ENCODE peak calls at places on chromosomes 4 and X, in seven cellular contexts. I is suprapubic skin, E is ovary, T is sigmoid colon, Y is SK-N-SH, U is transverse colon, S is H1. P is an unnamed sample.

GRCh38 chr4:140363558-140363957 is 9.9 kb upstream of the SCOC start:
- DNase-seq in E (no peak), T (no peak), U (no peak), Y (peak), I (no peak), S (no peak), P (no peak)

GRCh38 chr4:182185491-182185890 is 57.7 kb upstream of the TENM3 start:
- DNase-seq in E (no peak), I (no peak), Y (no peak), T (no peak), U (no peak), S (no peak), P (no peak)

GRCh38 chr4:161393614-161394013 is 770.2 kb downstream of the FSTL5 start:
- DNase-seq in I (no peak), S (no peak), E (no peak), Y (no peak), U (no peak), T (no peak), P (no peak)

GRCh38 chr4:4386736-4387392 is at the start of gene NSG1:
- DNase-seq in S (peak), E (peak), T (no peak), U (no peak), Y (no peak), I (no peak), P (no peak)

GRCh38 chr4:15436515-15436914 is 8.7 kb downstream of the C1QTNF7 start:
- DNase-seq in Y (peak), U (no peak), T (no peak), E (no peak), I (no peak), S (no peak), P (no peak)

GRCh38 chr4:16914208-16914607 is 15.8 kb upstream of the LDB2 start:
- DNase-seq in E (no peak), T (no peak), S (no peak), I (no peak), Y (peak), U (no peak), P (no peak)

GRCh38 chr4:76958891-76959290 is 9.3 kb downstream of the SEPTIN11 start:
- DNase-seq in E (no peak), Y (no peak), I (no peak), T (no peak), U (no peak), S (no peak), P (no peak)

GRCh38 chrX:23907496-23908218 is at the start of the genes APOO and CXorf58:
- DNase-seq in Y (peak), T (peak), E (peak), I (peak), U (peak), S (peak), P (peak)

GRCh38 chrX:989959-990510 is 222.4 kb downstream of the CRLF2 start:
- DNase-seq in Y (no peak), I (peak), E (peak), U (peak), T (peak), S (no peak), P (peak)

GRCh38 chr4:146340798-146341197 is 126.5 kb downstream of the REELD1 start:
- DNase-seq in I (no peak), U (no peak), S (no peak), E (no peak), Y (peak), T (no peak), P (no peak)

GRCh38 chr4:6689506-6689960 is 4.1 kb upstream of the S100P start:
- DNase-seq in U (peak), T (no peak), S (peak), I (no peak), Y (no peak), E (no peak), P (no peak)

GRCh38 chrX:53128097-53128749 is 34.3 kb downstream of the KANTR start:
- DNase-seq in U (no peak), Y (no peak), S (no peak), T (no peak), E (no peak), I (no peak), P (no peak)

GRCh38 chr4:39453738-39454137 is 5.0 kb downstream of the RPL9 start:
- DNase-seq in S (no peak), E (no peak), T (no peak), Y (no peak), U (no peak), I (no peak), P (no peak)

GRCh38 chr4:151195801-151196200 is 81.2 kb upstream of the PRSS48 start:
- DNase-seq in Y (no peak), E (no peak), U (no peak), I (no peak), T (no peak), S (no peak), P (peak)

GRCh38 chr4:182263562-182263961 is 20.4 kb downstream of the TENM3 start:
- DNase-seq in Y (no peak), I (no peak), T (no peak), S (no peak), U (no peak), E (no peak), P (no peak)

GRCh38 chr4:21795091-21795490 is 153.5 kb downstream of the KCNIP4 start:
- DNase-seq in T (no peak), S (no peak), Y (no peak), U (no peak), I (no peak), E (no peak), P (no peak)

GRCh38 chr4:167234388-167234881 is at the start of gene SPOCK3:
- DNase-seq in Y (peak), U (no peak), E (peak), I (no peak), T (no peak), S (no peak), P (peak)

GRCh38 chr4:128513664-128514484 is 226.3 kb upstream of the PGRMC2 start:
- DNase-seq in T (no peak), S (no peak), U (no peak), I (no peak), Y (no peak), E (no peak), P (no peak)
- TF ChIP-seq EP300 in T (no peak), S (no peak), U (no peak), I (no peak), Y (no peak), E (no peak), P (no peak)

GRCh38 chrX:154015581-154016264 is 4.0 kb downstream of the IRAK1 start:
- DNase-seq in I (no peak), T (no peak), Y (no peak), U (no peak), E (no peak), S (no peak), P (no peak)

GRCh38 chrX:154013001-154013421 is 6.7 kb downstream of the IRAK1 start:
- DNase-seq in E (no peak), T (no peak), S (no peak), Y (no peak), U (no peak), I (no peak), P (no peak)

GRCh38 chrX:154016366-154017076 is 3.2 kb downstream of the IRAK1 start:
- DNase-seq in E (no peak), T (no peak), I (no peak), U (no peak), S (no peak), Y (no peak), P (no peak)

GRCh38 chrX:154013614-154014360 is 5.9 kb downstream of the IRAK1 start:
- DNase-seq in I (no peak), U (no peak), S (peak), Y (peak), T (no peak), E (peak), P (peak)

DNA sequence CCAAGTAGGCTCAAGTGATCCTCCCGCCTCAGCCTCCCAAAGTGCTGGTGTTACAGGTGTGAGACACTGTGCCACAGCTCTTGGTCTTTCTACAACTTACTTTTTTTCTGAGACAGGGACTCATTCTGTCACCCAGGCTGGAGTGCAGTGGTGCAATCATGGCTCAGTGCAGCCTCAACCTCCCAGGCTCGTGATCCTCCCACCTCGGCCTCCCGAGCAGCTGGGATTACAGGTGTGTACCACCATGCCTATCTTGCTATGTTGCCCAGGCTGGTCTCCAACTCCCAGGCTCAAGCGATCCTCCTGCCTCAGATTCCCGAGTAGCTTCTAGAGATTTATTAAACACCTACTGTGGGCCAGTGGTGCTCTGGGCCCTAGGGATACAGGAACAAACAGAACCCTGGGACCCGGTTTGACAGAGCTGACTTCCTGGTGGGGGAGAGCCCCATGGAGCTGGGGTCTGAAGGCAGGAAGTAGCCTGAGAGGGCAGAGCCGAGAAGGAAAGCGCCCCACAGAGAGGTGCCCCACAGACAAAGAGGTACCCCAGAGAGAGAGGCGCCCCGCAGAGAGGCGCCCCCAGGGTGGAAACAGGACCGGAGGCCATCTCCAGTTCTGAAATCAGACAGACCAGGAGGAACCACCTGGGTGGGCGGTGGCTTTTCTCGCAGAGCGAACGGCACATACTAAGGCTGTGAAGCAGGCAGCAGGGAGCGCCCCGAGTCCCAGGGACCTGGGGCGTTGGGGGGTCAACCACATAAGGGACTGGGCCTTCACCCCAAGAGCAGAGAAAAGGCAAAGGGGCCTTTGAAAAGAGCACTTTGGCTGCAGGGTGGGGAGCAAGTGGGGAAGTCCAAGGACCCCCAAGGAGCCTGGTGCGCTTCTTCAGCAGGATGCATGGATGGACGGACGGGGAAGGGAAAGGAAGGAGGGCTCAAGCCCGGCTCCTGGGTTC is 5.0 kb downstream of the IRAK1 start:
- DNase-seq in E (no peak), I (no peak), Y (no peak), U (no peak), S (no peak), T (no peak), P (no peak)
- TF ChIP-seq EP300 in E (no peak), I (no peak), Y (no peak), U (no peak), S (no peak), T (no peak), P (no peak)

GRCh38 chr4:94532016-94532789 is 80.5 kb downstream of the PDLIM5 start:
- DNase-seq in Y (no peak), I (no peak), U (peak), T (no peak), S (no peak), E (no peak), P (no peak)
- TF ChIP-seq EP300 in Y (no peak), I (no peak), U (no peak), T (no peak), S (no peak), E (no peak), P (no peak)

DNA sequence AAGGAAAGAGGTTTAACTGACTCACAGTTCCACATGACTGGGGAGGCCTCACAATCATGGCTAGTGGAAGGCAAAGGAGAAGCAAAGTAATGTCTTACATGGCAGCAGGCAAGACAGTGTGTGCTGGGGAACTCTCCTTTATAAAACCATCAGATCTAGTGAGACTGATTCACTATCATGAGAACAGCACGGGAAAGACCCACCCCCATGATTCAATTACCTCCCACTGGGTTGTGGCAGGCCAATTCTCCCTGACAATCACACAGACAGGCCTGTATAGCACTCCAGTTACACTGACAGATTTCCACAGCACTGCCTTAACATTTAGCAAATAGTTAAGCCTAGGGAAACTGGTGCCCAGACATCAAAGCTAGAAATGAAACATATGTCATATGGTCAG is 9.6 kb upstream of the HERC5 start:
- DNase-seq in Y (no peak), E (no peak), T (no peak), I (no peak), U (no peak), S (no peak), P (no peak)
- TF ChIP-seq EP300 in Y (no peak), E (no peak), T (no peak), I (no peak), U (no peak), S (no peak), P (no peak)

GRCh38 chrX:155766321-155766720 is 114.8 kb upstream of the VAMP7 start:
- DNase-seq in S (no peak), I (no peak), T (no peak), U (no peak), Y (no peak), E (no peak), P (no peak)

GRCh38 chrX:155768036-155768769 is 112.9 kb upstream of the VAMP7 start:
- DNase-seq in U (no peak), Y (peak), E (peak), I (no peak), T (no peak), S (no peak), P (peak)

GRCh38 chrX:155767101-155767878 is 113.9 kb upstream of the VAMP7 start:
- DNase-seq in I (no peak), E (peak), T (peak), Y (peak), S (peak), U (peak), P (peak)
- TF ChIP-seq EP300 in I (no peak), E (no peak), T (no peak), Y (no peak), S (no peak), U (no peak), P (no peak)

DNA sequence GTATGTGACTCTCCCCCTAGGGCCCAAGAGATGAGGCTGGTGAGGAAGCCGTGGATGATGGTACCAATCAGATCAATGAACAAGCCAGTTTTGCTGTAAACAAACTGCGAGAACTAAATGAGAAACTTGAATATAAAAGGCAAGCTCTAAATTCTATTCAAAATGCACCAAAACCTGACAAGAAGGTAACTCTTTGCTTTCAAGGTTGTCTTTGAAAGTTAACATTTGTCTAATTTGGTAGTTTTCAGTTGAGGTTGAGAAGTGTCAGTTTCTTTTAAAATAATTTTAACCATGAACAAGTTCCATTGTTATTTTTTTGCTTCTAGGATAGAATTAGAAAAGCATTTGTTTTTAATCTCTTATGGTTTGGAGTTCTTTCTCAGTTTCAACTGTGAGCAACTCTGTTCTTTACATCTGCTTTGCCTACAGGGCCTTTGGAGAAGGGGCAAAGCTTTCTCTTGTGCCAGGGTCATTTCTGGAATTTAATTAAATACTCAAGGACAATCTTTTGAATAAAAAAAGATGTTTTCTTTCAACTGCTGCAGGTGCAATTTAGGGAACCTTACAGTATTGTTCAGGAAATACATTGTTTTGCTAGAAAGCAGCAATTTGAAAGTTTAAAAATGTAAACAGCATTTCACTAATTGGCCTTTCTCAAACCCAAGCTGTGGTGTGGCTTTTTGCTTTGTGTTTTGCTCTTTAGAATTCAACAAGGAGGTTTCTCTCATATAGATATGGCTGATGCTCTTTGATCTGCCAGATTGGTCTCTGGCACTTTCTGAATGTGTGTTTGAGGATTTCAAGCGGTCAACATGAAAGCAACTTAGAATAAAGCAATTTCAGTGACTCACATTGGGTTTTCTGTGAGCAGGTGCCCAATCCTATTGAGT is 62.9 kb downstream of the LRP2BP start:
- DNase-seq in U (no peak), I (no peak), S (no peak), E (no peak), T (no peak), Y (no peak), P (no peak)
- TF ChIP-seq EP300 in U (no peak), I (no peak), S (no peak), E (no peak), T (no peak), Y (no peak), P (no peak)

DNA sequence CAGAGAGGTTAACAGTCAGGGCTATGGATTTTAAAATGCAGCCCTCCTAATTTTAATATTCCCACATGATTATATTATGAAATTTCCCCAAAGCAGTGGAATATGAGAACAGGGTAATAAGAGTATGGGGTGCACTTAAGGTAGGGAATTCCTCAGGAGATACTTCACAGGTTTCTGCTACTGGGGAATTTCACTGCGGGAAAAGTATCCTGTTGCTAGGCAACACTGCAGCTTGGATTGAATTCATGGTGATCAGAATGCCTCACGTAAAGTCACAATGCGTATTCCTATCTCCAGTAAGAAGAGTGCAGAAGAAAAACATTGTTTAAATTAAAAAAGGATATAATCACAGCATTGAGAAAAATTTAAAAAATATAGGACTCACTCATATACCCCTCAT is 398.1 kb upstream of the RPS6KA3 start:
- DNase-seq in S (no peak), T (no peak), E (no peak), Y (no peak), I (no peak), U (no peak), P (no peak)
- TF ChIP-seq EP300 in S (no peak), T (no peak), E (no peak), Y (no peak), I (no peak), U (no peak), P (no peak)

P was measured in A549.